ENCODE peak calls at places on chromosomes 1 and 21, in five cellular contexts. One of them, this sample, is unnamed.

GRCh38 chr21:25956993-25957714 is 213.4 kb downstream of the APP start:
- DNase-seq in endothelial cell: no peak
- DNase-seq in glutamatergic neuron: no peak
- DNase-seq in tibial artery: no peak
- DNase-seq in astrocyte of the spinal cord: peak
- DNase-seq in this sample: no peak

GRCh38 chr1:167545349-167545748 is 8.2 kb downstream of the CREG1 start:
- DNase-seq in endothelial cell: no peak
- DNase-seq in glutamatergic neuron: no peak
- DNase-seq in tibial artery: no peak
- DNase-seq in astrocyte of the spinal cord: no peak
- DNase-seq in this sample: no peak

GRCh38 chr1:21700094-21700493 is 30.9 kb upstream of the RAP1GAP start:
- DNase-seq in endothelial cell: no peak
- DNase-seq in glutamatergic neuron: no peak
- DNase-seq in tibial artery: no peak
- DNase-seq in astrocyte of the spinal cord: no peak
- DNase-seq in this sample: no peak

GRCh38 chr1:206551296-206551984 is 44.1 kb downstream of the RASSF5 start:
- DNase-seq in endothelial cell: no peak
- DNase-seq in glutamatergic neuron: no peak
- DNase-seq in tibial artery: no peak
- DNase-seq in astrocyte of the spinal cord: no peak
- DNase-seq in this sample: no peak

GRCh38 chr1:213994888-213995287 is 7.1 kb downstream of the PROX1 start:
- DNase-seq in endothelial cell: no peak
- DNase-seq in glutamatergic neuron: no peak
- DNase-seq in tibial artery: no peak
- DNase-seq in astrocyte of the spinal cord: no peak
- DNase-seq in this sample: no peak

GRCh38 chr21:35593000-35593502 is 467.3 kb downstream of the SETD4 start:
- DNase-seq in endothelial cell: no peak
- DNase-seq in glutamatergic neuron: no peak
- DNase-seq in tibial artery: no peak
- DNase-seq in astrocyte of the spinal cord: peak
- DNase-seq in this sample: no peak

GRCh38 chr1:61056674-61057439 is 25.5 kb upstream of the NFIA start:
- DNase-seq in endothelial cell: peak
- DNase-seq in glutamatergic neuron: peak
- DNase-seq in tibial artery: peak
- DNase-seq in astrocyte of the spinal cord: peak
- DNase-seq in this sample: no peak

GRCh38 chr1:174700775-174701174 is 253.0 kb downstream of the GPR52 start:
- DNase-seq in endothelial cell: no peak
- DNase-seq in glutamatergic neuron: no peak
- DNase-seq in tibial artery: no peak
- DNase-seq in astrocyte of the spinal cord: peak
- DNase-seq in this sample: no peak

GRCh38 chr21:42552407-42553336 is 39.0 kb downstream of the SLC37A1 start:
- DNase-seq in endothelial cell: no peak
- DNase-seq in glutamatergic neuron: no peak
- DNase-seq in tibial artery: peak
- DNase-seq in astrocyte of the spinal cord: no peak
- DNase-seq in this sample: no peak

GRCh38 chr1:8866173-8866791 is 12.2 kb downstream of the ENO1 start:
- DNase-seq in endothelial cell: no peak
- DNase-seq in glutamatergic neuron: no peak
- DNase-seq in tibial artery: no peak
- DNase-seq in astrocyte of the spinal cord: no peak
- DNase-seq in this sample: no peak

GRCh38 chr1:44549491-44549890 is 124.8 kb downstream of the TMEM53 start:
- DNase-seq in endothelial cell: no peak
- DNase-seq in glutamatergic neuron: no peak
- DNase-seq in tibial artery: no peak
- DNase-seq in astrocyte of the spinal cord: no peak
- DNase-seq in this sample: no peak

GRCh38 chr21:44571296-44571695 is 2.2 kb upstream of the KRTAP10-4 start:
- DNase-seq in endothelial cell: no peak
- DNase-seq in glutamatergic neuron: no peak
- DNase-seq in tibial artery: no peak
- DNase-seq in astrocyte of the spinal cord: no peak
- DNase-seq in this sample: no peak

GRCh38 chr1:11526071-11526895 is 47.3 kb downstream of the DISP3 start:
- DNase-seq in endothelial cell: no peak
- DNase-seq in glutamatergic neuron: no peak
- DNase-seq in tibial artery: peak
- DNase-seq in astrocyte of the spinal cord: no peak
- DNase-seq in this sample: no peak

GRCh38 chr1:116666747-116667576 is 571 bp downstream of the IGSF3 start:
- DNase-seq in endothelial cell: peak
- DNase-seq in glutamatergic neuron: no peak
- DNase-seq in tibial artery: no peak
- DNase-seq in astrocyte of the spinal cord: no peak
- DNase-seq in this sample: peak

GRCh38 chr1:102434421-102434820 is 437.7 kb upstream of the OLFM3 start:
- DNase-seq in endothelial cell: peak
- DNase-seq in glutamatergic neuron: no peak
- DNase-seq in tibial artery: no peak
- DNase-seq in astrocyte of the spinal cord: no peak
- DNase-seq in this sample: peak

GRCh38 chr1:98668733-98669132 is 7.2 kb downstream of the SNX7 start:
- DNase-seq in endothelial cell: no peak
- DNase-seq in glutamatergic neuron: no peak
- DNase-seq in tibial artery: no peak
- DNase-seq in astrocyte of the spinal cord: no peak
- DNase-seq in this sample: no peak

GRCh38 chr1:62299426-62300200 is 19.6 kb downstream of the KANK4 start:
- DNase-seq in endothelial cell: no peak
- DNase-seq in glutamatergic neuron: no peak
- DNase-seq in tibial artery: no peak
- DNase-seq in astrocyte of the spinal cord: peak
- DNase-seq in this sample: no peak

GRCh38 chr1:42035205-42035829 is 116.6 kb upstream of the HIVEP3 start:
- DNase-seq in endothelial cell: peak
- DNase-seq in glutamatergic neuron: peak
- DNase-seq in tibial artery: peak
- DNase-seq in astrocyte of the spinal cord: peak
- DNase-seq in this sample: peak

GRCh38 chr1:24699628-24700027 is 45.6 kb upstream of the CLIC4 start:
- DNase-seq in endothelial cell: no peak
- DNase-seq in glutamatergic neuron: no peak
- DNase-seq in tibial artery: no peak
- DNase-seq in astrocyte of the spinal cord: no peak
- DNase-seq in this sample: no peak

GRCh38 chr1:15952317-15953258 is 23.3 kb downstream of the ZBTB17 start:
- DNase-seq in endothelial cell: no peak
- DNase-seq in glutamatergic neuron: no peak
- DNase-seq in tibial artery: peak
- DNase-seq in astrocyte of the spinal cord: peak
- DNase-seq in this sample: no peak

GRCh38 chr1:209768354-209768774 is 12.5 kb downstream of the TRAF3IP3 start:
- DNase-seq in endothelial cell: no peak
- DNase-seq in glutamatergic neuron: no peak
- DNase-seq in tibial artery: no peak
- DNase-seq in astrocyte of the spinal cord: no peak
- DNase-seq in this sample: no peak

GRCh38 chr21:33968082-33968997 is 52.7 kb upstream of the ATP5PO start:
- DNase-seq in endothelial cell: peak
- DNase-seq in glutamatergic neuron: no peak
- DNase-seq in tibial artery: no peak
- DNase-seq in astrocyte of the spinal cord: peak
- DNase-seq in this sample: no peak

GRCh38 chr1:156859523-156860112 is 701 bp upstream of the INSRR start:
- DNase-seq in endothelial cell: no peak
- DNase-seq in glutamatergic neuron: no peak
- DNase-seq in tibial artery: no peak
- DNase-seq in astrocyte of the spinal cord: peak
- DNase-seq in this sample: no peak

GRCh38 chr1:113156368-113156767 is 83.4 kb downstream of the LRIG2 start:
- DNase-seq in endothelial cell: no peak
- DNase-seq in glutamatergic neuron: no peak
- DNase-seq in tibial artery: no peak
- DNase-seq in astrocyte of the spinal cord: no peak
- DNase-seq in this sample: no peak

GRCh38 chr1:160646711-160647328 is at the start of gene SLAMF1:
- DNase-seq in endothelial cell: no peak
- DNase-seq in glutamatergic neuron: peak
- DNase-seq in tibial artery: no peak
- DNase-seq in astrocyte of the spinal cord: no peak
- DNase-seq in this sample: no peak

GRCh38 chr1:207954104-207954503 is 43.2 kb upstream of the CD34 start:
- DNase-seq in endothelial cell: no peak
- DNase-seq in glutamatergic neuron: no peak
- DNase-seq in tibial artery: no peak
- DNase-seq in astrocyte of the spinal cord: no peak
- DNase-seq in this sample: no peak

GRCh38 chr1:202834771-202835547 is 24.2 kb downstream of the PCAT6 start:
- DNase-seq in endothelial cell: no peak
- DNase-seq in glutamatergic neuron: no peak
- DNase-seq in tibial artery: no peak
- DNase-seq in astrocyte of the spinal cord: no peak
- DNase-seq in this sample: no peak

GRCh38 chr1:156266051-156266450 is 16.6 kb downstream of the SMG5 start:
- DNase-seq in endothelial cell: no peak
- DNase-seq in glutamatergic neuron: no peak
- DNase-seq in tibial artery: no peak
- DNase-seq in astrocyte of the spinal cord: no peak
- DNase-seq in this sample: no peak

GRCh38 chr21:41678016-41678935 is 88.6 kb downstream of the RIPK4 start:
- DNase-seq in endothelial cell: no peak
- DNase-seq in glutamatergic neuron: no peak
- DNase-seq in tibial artery: peak
- DNase-seq in astrocyte of the spinal cord: peak
- DNase-seq in this sample: no peak

GRCh38 chr1:44828841-44829440 is 14.1 kb downstream of the PTCH2 start:
- DNase-seq in endothelial cell: no peak
- DNase-seq in glutamatergic neuron: no peak
- DNase-seq in tibial artery: no peak
- DNase-seq in astrocyte of the spinal cord: no peak
- DNase-seq in this sample: no peak

GRCh38 chr1:200410566-200410878 is 686 bp upstream of the ZNF281 start:
- DNase-seq in endothelial cell: peak
- DNase-seq in glutamatergic neuron: no peak
- DNase-seq in tibial artery: no peak
- DNase-seq in astrocyte of the spinal cord: peak
- DNase-seq in this sample: no peak

GRCh38 chr21:14877581-14878228 is 187.1 kb downstream of the NRIP1 start:
- DNase-seq in endothelial cell: no peak
- DNase-seq in glutamatergic neuron: no peak
- DNase-seq in tibial artery: no peak
- DNase-seq in astrocyte of the spinal cord: peak
- DNase-seq in this sample: no peak